ENCODE peak calls at places on chromosomes 7 and 10, in six cellular contexts. F, T, J, Y, X and H are unnamed samples.

GRCh38 chr7:93053946-93054943 is 63.5 kb downstream of the SAMD9 start:
- DNase-seq in X (no peak), F (no peak), J (no peak), T (no peak), Y (no peak), H (no peak)

GRCh38 chr10:44933117-44933450 is 21.9 kb downstream of the TMEM72 start:
- DNase-seq in T (no peak), J (no peak), F (no peak), X (no peak), Y (no peak), H (no peak)

GRCh38 chr7:26199301-26200112 is 1.0 kb downstream of the HNRNPA2B1 start:
- DNase-seq in Y (peak), F (peak), T (peak), X (no peak), J (peak), H (no peak)

GRCh38 chr10:21279217-21279575 is 246.3 kb downstream of the SKIDA1 start:
- DNase-seq in T (no peak), F (no peak), Y (peak), J (no peak), X (no peak), H (no peak)

GRCh38 chr7:130996841-130997231 is 262.8 kb upstream of the KLF14 start:
- DNase-seq in T (no peak), J (peak), F (peak), Y (no peak), X (no peak), H (no peak)

GRCh38 chr7:20519641-20520040 is 95.8 kb upstream of the ABCB5 start:
- DNase-seq in F (no peak), Y (no peak), J (no peak), X (no peak), T (no peak), H (no peak)

GRCh38 chr10:43674546-43675205 is 26.0 kb upstream of the ZNF32 start:
- DNase-seq in X (no peak), Y (no peak), T (no peak), F (no peak), J (no peak), H (no peak)

GRCh38 chr7:95028683-95029082 is 121.3 kb downstream of the PPP1R9A start:
- DNase-seq in J (no peak), X (no peak), Y (no peak), F (peak), T (no peak), H (no peak)

GRCh38 chr7:6576024-6576866 is 1.0 kb upstream of the ZDHHC4 start:
- DNase-seq in T (no peak), J (no peak), Y (peak), X (no peak), F (no peak), H (peak)

GRCh38 chr10:78688945-78689935 is 379.5 kb upstream of the ZMIZ1 start:
- DNase-seq in T (no peak), J (no peak), F (no peak), X (no peak), Y (peak), H (no peak)

GRCh38 chr10:79610601-79611191 is at the start of gene SFTPA1:
- DNase-seq in X (no peak), T (no peak), J (no peak), F (no peak), Y (no peak), H (no peak)

GRCh38 chr10:69367469-69367868 is 49.2 kb downstream of the TACR2 start:
- DNase-seq in Y (peak), X (no peak), F (no peak), J (no peak), T (no peak), H (no peak)

GRCh38 chr10:30495687-30496086 is 61.7 kb downstream of the MAP3K8 start:
- DNase-seq in X (no peak), T (no peak), F (no peak), Y (no peak), J (peak), H (no peak)

GRCh38 chr10:110501142-110501937 is 3.6 kb downstream of the DUSP5 start:
- DNase-seq in X (no peak), Y (peak), F (peak), J (peak), T (no peak), H (peak)

GRCh38 chr10:43683451-43684197 is 34.9 kb upstream of the ZNF32 start:
- DNase-seq in T (no peak), Y (peak), J (peak), X (no peak), F (peak), H (peak)

GRCh38 chr7:55020481-55020871 is 1.7 kb downstream of the EGFR start:
- DNase-seq in J (peak), Y (no peak), F (peak), T (no peak), X (no peak), H (no peak)

GRCh38 chr7:96080021-96080420 is 241.9 kb downstream of the SLC25A13 start:
- DNase-seq in J (peak), T (peak), F (no peak), X (no peak), Y (no peak), H (no peak)

GRCh38 chr10:80526742-80527141 is 11.0 kb upstream of the SH2D4B start:
- DNase-seq in X (no peak), J (no peak), F (no peak), Y (no peak), T (no peak), H (no peak)

GRCh38 chr10:87771871-87772500 is 46.0 kb downstream of the ATAD1 start:
- DNase-seq in J (peak), X (no peak), F (peak), Y (peak), T (no peak), H (no peak)

GRCh38 chr10:133206311-133207040 is 23.5 kb upstream of the UTF1 start:
- DNase-seq in F (no peak), X (no peak), Y (no peak), T (no peak), J (no peak), H (no peak)

GRCh38 chr7:157877298-157877840 is 540.6 kb downstream of the DNAJB6 start:
- DNase-seq in T (no peak), X (no peak), J (no peak), F (no peak), Y (no peak), H (no peak)

GRCh38 chr7:104552102-104552501 is 223.7 kb downstream of the LHFPL3 start:
- DNase-seq in J (peak), T (peak), Y (peak), X (peak), F (peak), H (peak)

GRCh38 chr10:76917071-76917470 is 720.5 kb downstream of the KCNMA1 start:
- DNase-seq in X (no peak), Y (no peak), T (no peak), J (no peak), F (no peak), H (no peak)

GRCh38 chr7:121341933-121342332 is 13.1 kb downstream of the WNT16 start:
- DNase-seq in X (no peak), J (no peak), F (no peak), Y (no peak), T (no peak), H (no peak)

GRCh38 chr10:113524539-113525490 is 28.0 kb upstream of the HABP2 start:
- DNase-seq in T (no peak), J (no peak), X (no peak), F (peak), Y (peak), H (no peak)

GRCh38 chr10:103612462-103613365 is 119.2 kb downstream of the NEURL1 start:
- DNase-seq in F (peak), T (no peak), X (no peak), J (peak), Y (no peak), H (no peak)

GRCh38 chr10:43689955-43690771 is 41.5 kb upstream of the ZNF32 start:
- DNase-seq in Y (peak), X (no peak), T (peak), J (peak), F (peak), H (peak)

GRCh38 chr10:86693721-86694369 is 25.5 kb downstream of the LDB3 start:
- DNase-seq in F (peak), X (no peak), J (peak), T (no peak), Y (peak), H (peak)

GRCh38 chr7:100894860-100895700 is 608 bp downstream of the ACHE start:
- DNase-seq in T (peak), X (peak), F (peak), J (no peak), Y (peak), H (peak)

GRCh38 chr10:62050941-62051433 is 149.5 kb downstream of the ARID5B start:
- DNase-seq in X (no peak), T (no peak), F (peak), J (peak), Y (peak), H (no peak)
- H2BK15ac ChIP-seq in X (no peak), T (no peak), F (no peak), J (peak), Y (peak), H (no peak)

DNA sequence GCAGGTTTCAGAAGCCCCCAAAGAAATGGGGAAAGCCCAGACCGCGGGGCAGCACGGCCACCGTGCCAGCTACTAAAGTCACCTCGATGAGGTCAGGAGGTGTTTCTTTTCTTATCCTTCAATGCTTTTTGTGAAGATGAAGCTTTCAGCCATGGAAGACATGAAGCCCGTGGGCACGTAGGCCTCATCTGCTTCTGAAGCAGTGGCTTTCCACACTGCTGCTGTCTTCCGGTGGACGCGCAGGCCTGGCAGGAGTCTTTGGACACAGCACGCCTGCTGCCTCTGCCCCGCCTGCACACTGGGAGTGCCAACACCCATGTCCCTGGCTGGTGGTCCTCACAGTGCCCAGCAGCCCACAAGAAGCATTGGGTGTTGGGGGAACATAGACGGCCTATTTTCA is 185.5 kb downstream of the EBF3 start:
- DNase-seq in J (no peak), F (no peak), X (no peak), T (no peak), Y (no peak), H (no peak)
- H2BK15ac ChIP-seq in J (no peak), F (no peak), X (no peak), T (no peak), Y (no peak), H (no peak)

GRCh38 chr7:44066111-44066460 is 719 bp upstream of the PGAM2 start:
- DNase-seq in X (no peak), J (no peak), Y (no peak), F (no peak), T (no peak), H (peak)

GRCh38 chr7:44068054-44068453 is 2.7 kb upstream of the PGAM2 start:
- DNase-seq in J (peak), F (no peak), Y (no peak), T (no peak), X (no peak), H (no peak)

GRCh38 chr7:44065431-44066110 is at the start of gene PGAM2:
- DNase-seq in T (peak), Y (peak), X (no peak), J (no peak), F (no peak), H (peak)

GRCh38 chr7:44066494-44067063 is 1.2 kb upstream of the PGAM2 start:
- DNase-seq in T (no peak), Y (no peak), X (no peak), F (no peak), J (no peak), H (peak)

DNA sequence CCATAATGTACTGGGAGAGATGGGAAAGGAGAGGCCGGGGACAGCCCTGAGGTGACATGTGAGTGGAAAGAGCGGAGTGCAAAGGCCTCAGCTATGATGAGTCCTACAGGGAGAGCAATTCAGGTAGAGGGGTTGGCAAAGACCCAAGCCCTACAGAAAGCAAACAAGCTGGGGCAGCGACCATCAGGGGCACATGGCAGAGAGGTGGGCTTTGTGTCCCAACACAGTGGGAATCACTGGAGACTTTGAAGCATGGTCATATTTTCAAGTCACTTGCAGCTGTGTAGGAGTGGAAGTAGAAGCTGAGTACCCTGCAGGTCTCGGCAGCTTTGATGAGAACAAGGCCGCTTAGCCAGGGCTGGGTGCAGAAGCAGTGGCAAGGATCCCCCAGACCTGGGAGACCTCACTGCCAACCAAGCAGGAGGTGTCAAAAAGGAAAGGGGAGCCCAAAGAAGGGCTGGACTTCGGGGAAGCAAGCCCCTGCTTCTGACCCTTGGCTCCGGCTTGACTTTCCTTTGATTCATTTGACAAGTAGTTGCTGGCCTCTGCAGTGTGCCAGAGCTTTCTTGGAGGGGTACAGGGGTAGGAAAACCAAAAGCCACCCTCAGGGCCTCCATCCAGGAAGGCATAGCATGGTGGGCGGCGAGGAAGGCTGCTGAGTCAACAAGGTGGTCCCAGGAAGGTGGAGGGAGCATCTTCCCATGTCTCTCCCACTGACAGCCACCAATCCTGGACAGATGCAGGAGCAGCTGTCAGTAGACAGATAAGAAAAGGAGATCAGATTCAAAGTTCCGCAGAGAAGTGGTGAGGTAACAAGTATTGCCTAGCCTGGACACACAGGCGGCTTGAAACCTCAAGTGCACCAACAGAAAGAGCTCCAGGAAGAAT is 1.9 kb upstream of the PGAM2 start:
- DNase-seq in T (no peak), Y (no peak), F (no peak), J (no peak), X (no peak), H (no peak)
- H2BK15ac ChIP-seq in T (no peak), Y (no peak), F (no peak), J (no peak), X (no peak), H (no peak)

DNA sequence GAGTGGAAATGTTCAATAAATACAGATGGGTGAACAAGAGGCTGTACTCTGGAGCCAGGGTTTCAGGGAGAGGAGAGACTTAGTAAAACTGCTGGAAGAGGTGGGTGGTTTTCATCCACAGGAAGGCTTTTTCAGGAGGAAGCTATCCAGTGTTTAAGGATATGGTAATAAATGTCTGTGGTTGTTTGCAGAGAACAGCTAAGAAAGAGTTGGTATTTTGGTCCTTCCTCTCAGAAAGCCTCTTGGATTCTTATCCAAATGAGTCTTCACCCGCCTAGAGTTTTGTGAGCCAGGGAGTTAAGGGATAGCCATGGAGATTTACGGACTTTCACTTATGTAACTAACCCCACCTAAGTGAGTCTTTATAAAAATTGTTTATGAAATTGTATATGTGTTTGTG is 95.7 kb downstream of the GNAI1 start:
- DNase-seq in T (no peak), X (no peak), F (peak), Y (no peak), J (peak), H (no peak)
- H2BK15ac ChIP-seq in T (no peak), X (no peak), F (no peak), Y (no peak), J (no peak), H (no peak)

DNA sequence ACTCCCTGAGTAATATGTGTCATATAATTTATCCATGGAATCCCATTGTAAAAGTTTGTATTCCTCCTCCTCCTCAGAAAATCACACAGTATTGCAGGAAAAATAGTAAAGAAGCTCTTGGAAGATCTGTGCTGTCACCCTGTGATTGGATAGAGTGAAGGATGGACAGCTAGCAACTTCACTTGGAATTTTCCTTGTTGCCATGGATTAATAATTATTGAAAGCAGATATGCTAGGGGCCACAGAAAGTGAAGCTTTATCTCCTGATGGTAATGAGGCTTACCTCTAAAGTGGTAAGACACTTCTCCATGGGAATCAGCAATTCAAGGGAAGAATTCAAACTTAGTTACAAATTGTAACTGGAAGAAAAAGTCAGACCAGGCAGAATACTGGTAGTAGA is 48.8 kb downstream of the PHYHIPL start:
- DNase-seq in J (no peak), T (no peak), Y (no peak), F (no peak), X (no peak), H (no peak)
- H2BK15ac ChIP-seq in J (no peak), T (no peak), Y (no peak), F (no peak), X (no peak), H (no peak)

DNA sequence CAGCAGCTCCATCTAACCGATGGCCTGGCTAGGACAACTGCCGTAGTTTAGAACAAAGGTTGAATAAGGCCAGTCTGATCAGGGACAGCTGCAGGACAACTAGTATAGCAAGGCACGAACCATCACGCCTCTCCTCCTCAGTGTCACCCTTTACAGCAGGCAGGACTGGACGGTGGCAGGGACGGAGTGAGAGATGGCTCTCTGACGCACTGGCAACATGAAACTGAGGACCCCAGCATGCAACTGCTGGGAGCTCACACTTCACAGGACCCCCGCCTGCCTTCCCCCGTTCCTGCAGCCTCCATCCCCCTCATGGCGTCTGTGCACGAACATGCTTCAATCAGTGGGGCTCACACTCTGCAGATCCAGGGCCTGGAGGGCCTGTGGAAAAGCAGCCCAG is 53.7 kb downstream of the ZRANB1 start:
- DNase-seq in Y (no peak), F (no peak), X (no peak), T (no peak), J (no peak), H (no peak)
- H2BK15ac ChIP-seq in Y (no peak), F (no peak), X (no peak), T (no peak), J (no peak), H (no peak)